ENCODE peak calls at places on chromosomes 5 and 9, in eight cellular contexts. V is mammary epithelial cell, M is upper lobe of right lung, L is HFF-Myc, Y is tibial nerve, C is AG09309, R is bronchial epithelial cell, K is cardiac muscle cell. U is an unnamed sample.
A peak's percentile ranks its signal among the peaks of the same experiment; 100 is the strongest.

GRCh38 chr9:3468407-3469205 is 57.2 kb downstream of the RFX3 start:
- DNase-seq in V (no peak), M (no peak), L (no peak), Y (no peak), C (no peak), R (no peak), K (no peak), U (no peak)

GRCh38 chr5:5421961-5422818 is at the start of gene ICE1:
- DNase-seq in V (peak; percentile 95), M (peak; percentile 98), L (peak; percentile 94), Y (peak; percentile 96), C (peak; percentile 94), R (peak; percentile 89), K (peak; percentile 98), U (peak; percentile 99)

GRCh38 chr9:106503759-106504158 is 359.2 kb upstream of the ZNF462 start:
- DNase-seq in V (no peak), M (no peak), L (no peak), Y (no peak), C (no peak), R (no peak), K (no peak), U (no peak)

GRCh38 chr9:80134487-80134886 is 562.7 kb downstream of the TLE4 start:
- DNase-seq in V (no peak), M (no peak), L (no peak), Y (no peak), C (no peak), R (no peak), K (no peak), U (no peak)

GRCh38 chr9:90946981-90947380 is 145.4 kb downstream of the SYK start:
- DNase-seq in V (peak; percentile 66), M (no peak), L (no peak), Y (no peak), C (no peak), R (peak; percentile 59), K (no peak), U (no peak)

GRCh38 chr5:139138790-139139189 is 59.4 kb downstream of the SIL1 start:
- DNase-seq in V (peak; percentile 70), M (peak; percentile 71), L (no peak), Y (no peak), C (no peak), R (peak; percentile 63), K (peak; percentile 39), U (peak; percentile 35)

GRCh38 chr9:114717908-114718486 is 36.0 kb upstream of the TEX48 start:
- DNase-seq in V (no peak), M (no peak), L (no peak), Y (no peak), C (no peak), R (no peak), K (no peak), U (no peak)

GRCh38 chr9:132214027-132214622 is 52.3 kb downstream of the NTNG2 start:
- DNase-seq in V (peak; percentile 79), M (peak; percentile 82), L (peak; percentile 41), Y (peak; percentile 8), C (peak; percentile 66), R (peak; percentile 83), K (peak; percentile 57), U (peak; percentile 84)

GRCh38 chr5:132472431-132472830 is 18.1 kb downstream of the IRF1 start:
- DNase-seq in V (no peak), M (peak; percentile 25), L (no peak), Y (no peak), C (no peak), R (no peak), K (no peak), U (no peak)

GRCh38 chr9:96133296-96134010 is 168.5 kb downstream of the HSD17B3 start:
- DNase-seq in V (no peak), M (no peak), L (no peak), Y (no peak), C (no peak), R (no peak), K (no peak), U (no peak)

GRCh38 chr5:79536193-79536906 is 22.4 kb upstream of the HOMER1 start:
- DNase-seq in V (no peak), M (no peak), L (no peak), Y (no peak), C (no peak), R (no peak), K (peak; percentile 37), U (no peak)

GRCh38 chr9:72574156-72574810 is 52.9 kb downstream of the TMC1 start:
- DNase-seq in V (no peak), M (no peak), L (no peak), Y (no peak), C (no peak), R (no peak), K (no peak), U (no peak)

GRCh38 chr9:5438301-5439162 is 807 bp upstream of the PLGRKT start:
- DNase-seq in V (peak; percentile 63), M (no peak), L (no peak), Y (no peak), C (peak; percentile 32), R (peak; percentile 31), K (no peak), U (peak; percentile 79)

GRCh38 chr5:28516657-28517175 is 1478.3 kb upstream of the CDH9 start:
- DNase-seq in V (no peak), M (no peak), L (no peak), Y (no peak), C (no peak), R (no peak), K (no peak), U (peak; percentile 63)

GRCh38 chr5:28517691-28518090 is 1479.3 kb upstream of the CDH9 start:
- DNase-seq in V (peak; percentile 46), M (no peak), L (no peak), Y (no peak), C (no peak), R (peak; percentile 10), K (no peak), U (peak; percentile 20)

GRCh38 chr5:28512648-28513047 is 1474.3 kb upstream of the CDH9 start:
- DNase-seq in V (no peak), M (no peak), L (no peak), Y (no peak), C (no peak), R (no peak), K (no peak), U (peak; percentile 22)
- TF ChIP-seq CTCF in V (no peak), M (no peak), L (no peak), Y (no peak), C (no peak), R (no peak), K (no peak), U (no peak)

GRCh38 chr5:65072836-65073620 is 304.3 kb downstream of the CWC27 start:
- DNase-seq in V (no peak), M (no peak), L (no peak), Y (no peak), C (peak; percentile 8), R (no peak), K (no peak), U (no peak)

GRCh38 chr5:65078331-65078730 is 309.6 kb downstream of the CWC27 start:
- DNase-seq in V (no peak), M (no peak), L (no peak), Y (no peak), C (no peak), R (no peak), K (no peak), U (peak; percentile 26)

GRCh38 chr5:65076251-65076869 is 307.6 kb downstream of the CWC27 start:
- DNase-seq in V (peak; percentile 52), M (no peak), L (peak; percentile 50), Y (peak; percentile 13), C (peak; percentile 46), R (peak; percentile 56), K (peak; percentile 42), U (peak; percentile 74)

GRCh38 chr5:65077653-65078052 is 308.9 kb downstream of the CWC27 start:
- DNase-seq in V (no peak), M (no peak), L (no peak), Y (no peak), C (no peak), R (no peak), K (no peak), U (no peak)

GRCh38 chr5:65075623-65076250 is 307.0 kb downstream of the CWC27 start:
- DNase-seq in V (no peak), M (no peak), L (no peak), Y (no peak), C (no peak), R (no peak), K (peak; percentile 25), U (no peak)
- H3K4me3 ChIP-seq in V (no peak overlapping the region), M (no peak overlapping the region), L (no peak overlapping the region), Y (no peak overlapping the region), C (no peak overlapping the region), R (no peak overlapping the region), K (no peak overlapping the region), U (no peak overlapping the region)

GRCh38 chr5:7468742-7469141 is 72.8 kb downstream of the ADCY2 start:
- DNase-seq in V (no peak), M (no peak), L (no peak), Y (no peak), C (no peak), R (no peak), K (no peak), U (no peak)

GRCh38 chr5:7467179-7467578 is 71.2 kb downstream of the ADCY2 start:
- DNase-seq in V (no peak), M (no peak), L (no peak), Y (no peak), C (no peak), R (no peak), K (no peak), U (no peak)

GRCh38 chr5:7462758-7463157 is 66.8 kb downstream of the ADCY2 start:
- DNase-seq in V (no peak), M (no peak), L (no peak), Y (no peak), C (no peak), R (no peak), K (no peak), U (no peak)

DNA sequence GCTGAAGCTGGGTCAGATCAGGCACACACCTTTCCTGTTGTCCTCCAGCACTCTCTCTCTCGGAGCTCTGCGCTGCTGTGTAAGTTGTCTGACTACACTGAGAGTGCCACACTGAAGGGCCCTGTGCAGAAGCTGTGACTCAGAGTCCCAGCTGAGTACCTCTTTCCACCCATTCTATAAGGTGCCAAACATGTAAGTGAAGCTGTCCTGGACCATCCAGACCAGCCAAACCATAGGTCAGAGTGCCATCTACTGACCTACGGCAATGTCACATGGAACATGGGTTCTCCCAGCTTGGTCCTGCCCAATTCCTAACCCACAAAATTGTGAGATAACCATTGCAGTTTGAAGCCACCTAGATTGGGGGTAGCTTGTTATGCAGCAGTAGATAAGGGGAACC is 68.2 kb downstream of the ADCY2 start:
- DNase-seq in V (no peak), M (no peak), L (no peak), Y (no peak), C (no peak), R (no peak), K (no peak), U (no peak)
- TF ChIP-seq CTCF in V (no peak), M (no peak), L (peak; percentile 17), Y (no peak), C (no peak), R (no peak), K (no peak), U (no peak)

DNA sequence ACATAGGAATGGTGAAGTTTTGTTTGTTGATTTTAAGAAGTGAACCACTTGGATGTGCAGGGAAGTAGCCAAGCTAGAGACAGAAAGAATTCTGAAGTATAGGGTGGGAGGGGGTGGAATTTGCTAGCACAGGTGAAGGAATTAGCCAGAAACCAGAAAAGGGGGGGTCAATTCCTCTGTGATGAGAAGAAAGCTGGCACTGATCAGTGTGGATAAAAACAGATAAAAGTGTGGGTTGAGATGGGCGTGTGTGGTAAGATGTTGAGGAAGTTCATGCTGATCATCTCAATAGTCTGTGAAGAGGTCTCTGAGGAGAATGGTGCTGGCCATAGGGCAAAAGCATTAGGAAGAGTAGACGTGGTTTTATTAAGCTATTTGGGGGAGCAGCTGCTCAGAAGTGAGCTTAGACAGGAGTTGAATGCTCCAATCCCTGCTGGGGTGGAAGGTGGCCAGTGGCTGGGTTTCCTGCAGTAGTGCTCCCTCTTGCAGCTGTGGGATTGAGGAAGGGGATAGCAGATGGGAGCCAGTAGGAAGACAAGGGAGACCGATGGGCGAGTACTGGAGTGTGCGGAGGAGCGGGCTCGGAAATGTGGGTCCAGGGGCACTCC is 88.7 kb upstream of the ELL2 start:
- DNase-seq in V (no peak), M (no peak), L (no peak), Y (no peak), C (no peak), R (no peak), K (no peak), U (no peak)
- H3K4me3 ChIP-seq in V (no peak overlapping the region), M (no peak overlapping the region), L (no peak overlapping the region), Y (no peak overlapping the region), C (no peak overlapping the region), R (no peak overlapping the region), K (no peak overlapping the region), U (no peak overlapping the region)

U was measured in choroid plexus epithelial cell.